ENCODE peak calls at places on chromosomes 11 and 22, in five cellular contexts. W is HCT116, Z is HepG2, L is K562, Y is H1. R is an unnamed sample.
A peak's percentile ranks its signal among the peaks of the same experiment; 100 is the strongest.

GRCh38 chr11:27754035-27755017 is 54.1 kb upstream of the BDNF start:
- DNase-seq in Y (no peak), Z (no peak), W (no peak), L (no peak), R (no peak)

GRCh38 chr22:41260871-41261270 is 20.1 kb upstream of the CHADL start:
- DNase-seq in L (no peak), W (no peak), Y (no peak), Z (no peak), R (no peak)

GRCh38 chr11:130510407-130511006 is 62.1 kb downstream of the ADAMTS15 start:
- DNase-seq in Y (no peak), W (no peak), L (no peak), Z (no peak), R (no peak)

GRCh38 chr11:11178671-11179070 is 174.4 kb downstream of the CSNK2A3 start:
- DNase-seq in L (no peak), Y (no peak), Z (no peak), W (no peak), R (no peak)

GRCh38 chr11:12921580-12922157 is 87.4 kb upstream of the RASSF10 start:
- DNase-seq in W (no peak), Z (no peak), L (no peak), Y (no peak), R (no peak)

GRCh38 chr11:73072935-73073481 is 69.1 kb downstream of the FCHSD2 start:
- DNase-seq in L (no peak), W (no peak), Z (no peak), Y (no peak), R (peak; percentile 72)

GRCh38 chr11:104462346-104462745 is 298.4 kb upstream of the PDGFD start:
- DNase-seq in W (no peak), Z (no peak), Y (no peak), L (no peak), R (no peak)

GRCh38 chr11:64868904-64869570 is 9.4 kb downstream of the EHD1 start:
- DNase-seq in Z (no peak), W (no peak), L (no peak), Y (no peak), R (no peak)

GRCh38 chr22:44403166-44403565 is 90.4 kb upstream of the SHISAL1 start:
- DNase-seq in Y (no peak), L (no peak), W (no peak), Z (no peak), R (no peak)

GRCh38 chr22:41998361-41999261 is at the start of gene WBP2NL:
- DNase-seq in W (no peak), L (peak; percentile 71), Y (no peak), Z (no peak), R (peak; percentile 58)

GRCh38 chr22:24359452-24360120 is 67.8 kb upstream of the ADORA2A start:
- DNase-seq in Y (no peak), W (no peak), L (no peak), Z (peak; percentile 18), R (no peak)

GRCh38 chr11:122098223-122098980 is 17.6 kb downstream of the BLID start:
- DNase-seq in L (no peak), W (no peak), Y (no peak), Z (no peak), R (no peak)

GRCh38 chr11:113387605-113388211 is at the start of gene ANKK1:
- DNase-seq in W (peak; percentile 31), Y (peak; percentile 41), Z (no peak), L (peak; percentile 21), R (no peak)

GRCh38 chr22:46089426-46090041 is 60.8 kb upstream of the PPARA start:
- DNase-seq in W (no peak), Y (no peak), Z (no peak), L (no peak), R (no peak)

GRCh38 chr22:32177221-32177765 is 18.2 kb upstream of the C22orf42 start:
- DNase-seq in Y (no peak), W (no peak), Z (no peak), L (no peak), R (no peak)

GRCh38 chr11:91081440-91082088 is 858.7 kb upstream of the CHORDC1 start:
- DNase-seq in Y (no peak), L (no peak), W (no peak), Z (no peak), R (no peak)

GRCh38 chr22:46064236-46064965 is 85.9 kb upstream of the PPARA start:
- DNase-seq in Z (no peak), L (no peak), Y (no peak), W (no peak), R (no peak)

GRCh38 chr11:47480762-47481161 is 31.8 kb upstream of the RAPSN start:
- DNase-seq in L (no peak), Z (no peak), W (no peak), Y (no peak), R (no peak)
- TF ChIP-seq CEBPB in L (no peak), Z (peak; percentile 49), W (no peak), Y (no peak), R (no peak)

DNA sequence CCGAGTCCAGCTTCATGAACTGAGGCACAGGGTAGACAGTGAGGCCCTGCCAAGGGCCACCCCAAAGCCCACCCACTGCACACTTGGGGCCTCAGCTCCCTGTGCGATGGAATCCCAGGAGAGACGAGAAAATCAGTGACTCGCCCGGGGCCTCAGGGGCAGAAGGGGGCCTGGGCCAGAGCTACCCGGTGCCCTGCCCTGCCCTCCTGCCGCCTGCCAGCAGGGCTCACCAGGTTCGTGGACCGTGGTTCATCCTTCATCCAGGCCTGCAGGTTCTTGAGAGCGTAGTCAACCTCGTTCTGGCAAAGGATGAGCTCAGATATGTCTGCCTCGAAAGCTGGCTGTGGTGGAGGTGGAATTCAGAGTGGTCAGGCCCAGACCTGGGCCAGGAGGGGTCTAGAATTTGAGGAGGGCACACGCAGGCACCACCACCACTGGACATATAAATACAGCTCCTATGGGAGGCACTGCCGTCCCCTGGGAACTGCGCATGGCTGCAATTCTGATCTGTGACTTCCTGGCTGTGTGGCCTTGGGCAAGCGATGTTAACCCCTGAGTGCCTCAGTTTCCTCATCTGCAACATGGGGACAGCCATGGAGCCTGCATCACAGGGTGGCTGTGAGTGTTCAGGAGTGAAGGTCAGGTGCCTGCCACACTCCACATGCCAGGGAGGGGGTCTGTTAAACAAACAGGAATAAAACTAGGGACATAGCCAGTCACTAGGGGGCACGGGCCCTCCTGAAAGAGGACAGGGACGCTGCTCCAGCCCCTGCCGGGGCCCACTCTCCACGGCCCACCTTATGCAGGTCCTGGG is 7.5 kb downstream of the ALDH3B2 start:
- DNase-seq in W (no peak), L (no peak), Z (no peak), Y (no peak), R (no peak)
- TF ChIP-seq ZNF274 in W (no peak), L (no peak), Z (no peak), Y (no peak), R (no peak)

GRCh38 chr11:5159806-5160205 is 5.2 kb upstream of the OR52A1 start:
- DNase-seq in Y (no peak), W (no peak), L (no peak), Z (no peak), R (no peak)
- TF ChIP-seq CEBPB in Y (no peak), W (no peak), L (no peak), Z (no peak), R (no peak)

DNA sequence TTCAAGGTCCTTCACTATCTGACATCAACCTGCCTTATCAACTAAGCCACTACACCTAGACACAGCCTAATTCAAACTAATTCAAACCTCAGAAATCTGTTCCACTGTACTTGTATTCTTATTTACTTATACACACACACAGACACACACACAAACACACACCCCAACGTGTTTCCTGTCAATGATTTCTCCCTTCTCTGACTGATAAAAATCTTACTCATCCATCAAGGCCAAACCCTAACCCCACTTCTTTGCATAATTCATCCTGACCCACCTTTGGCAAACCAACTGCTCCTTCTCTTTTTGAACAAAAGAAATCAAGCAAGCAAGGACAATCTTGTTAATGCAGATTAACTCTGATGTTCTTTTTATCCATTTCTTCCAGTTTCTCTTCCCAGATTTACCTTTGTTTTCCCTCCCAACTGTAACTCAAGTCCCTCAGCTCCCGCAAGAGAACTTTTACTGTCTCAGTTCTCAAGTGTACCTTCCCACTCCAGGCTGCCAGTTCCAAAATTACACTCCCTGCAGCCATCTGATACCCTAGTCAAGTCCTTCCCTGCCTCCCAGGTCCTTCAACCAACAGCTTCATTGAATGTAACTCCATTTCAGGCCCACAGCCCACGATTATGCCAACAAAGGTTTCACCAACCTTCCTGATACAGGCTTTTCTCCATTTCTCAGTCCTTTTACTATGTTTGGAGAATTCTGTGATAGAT is 78.3 kb downstream of the PAK1 start:
- DNase-seq in L (no peak), W (no peak), Y (no peak), Z (no peak), R (no peak)
- TF ChIP-seq ZNF274 in L (no peak), W (no peak), Y (no peak), Z (no peak), R (no peak)

GRCh38 chr22:50506611-50507420 is 686 bp downstream of the LMF2 start:
- DNase-seq in Y (no peak), W (no peak), L (peak; percentile 23), Z (no peak), R (no peak)
- TF ChIP-seq CEBPB in Y (no peak), W (no peak), L (no peak), Z (no peak), R (no peak)

GRCh38 chr11:99370557-99371200 is 349.9 kb downstream of the CNTN5 start:
- DNase-seq in L (no peak), Z (no peak), W (no peak), Y (no peak), R (no peak)
- TF ChIP-seq ZNF274 in L (no peak), Z (no peak), W (no peak), Y (no peak), R (no peak)

GRCh38 chr11:111091341-111091740 is 154.2 kb upstream of the POU2AF2 start:
- DNase-seq in Y (no peak), L (no peak), W (no peak), Z (no peak), R (no peak)

GRCh38 chr11:111089759-111090158 is 155.8 kb upstream of the POU2AF2 start:
- DNase-seq in Z (no peak), W (no peak), Y (no peak), L (no peak), R (no peak)

GRCh38 chr11:111088872-111089271 is 156.7 kb upstream of the POU2AF2 start:
- DNase-seq in L (no peak), Y (no peak), W (no peak), Z (no peak), R (no peak)

GRCh38 chr11:111081021-111081511 is 164.5 kb upstream of the POU2AF2 start:
- DNase-seq in W (no peak), Y (no peak), L (no peak), Z (no peak), R (no peak)

GRCh38 chr11:111086058-111086457 is 159.5 kb upstream of the POU2AF2 start:
- DNase-seq in Y (no peak), L (no peak), W (no peak), Z (peak; percentile 3), R (no peak)
- TF ChIP-seq CEBPB in Y (no peak), L (no peak), W (no peak), Z (no peak), R (no peak)

GRCh38 chr11:68461284-68461861 is 821 bp downstream of the PPP6R3 start:
- DNase-seq in Z (no peak), Y (no peak), L (no peak), W (no peak), R (no peak)
- TF ChIP-seq ZNF274 in Z (no peak), Y (no peak), L (no peak), W (no peak), R (no peak)

GRCh38 chr11:111659201-111659600 is 57.0 kb downstream of the SIK2 start:
- DNase-seq in Y (no peak), L (no peak), W (no peak), Z (no peak), R (no peak)
- TF ChIP-seq CEBPB in Y (no peak), L (no peak), W (no peak), Z (no peak), R (no peak)

GRCh38 chr22:28506207-28506606 is 173.4 kb downstream of the TTC28 start:
- DNase-seq in L (no peak), W (no peak), Y (no peak), Z (no peak), R (no peak)
- TF ChIP-seq ZNF274 in L (no peak), W (no peak), Y (no peak), Z (no peak), R (no peak)